ENCODE peak calls at places on chromosomes 6 and 20, in six cellular contexts. H is lower leg skin; C is AG04450; M is body of pancreas; N is AG04449; D is naive thymus-derived CD4-positive, alpha-beta T cell. U is an unnamed sample.

GRCh38 chr6:1190361-1190760 is 121.5 kb upstream of the FOXQ1 start:
- DNase-seq in H (no peak), C (peak; percentile 74), M (no peak), N (peak; percentile 70), D (no peak), U (peak; percentile 89)

GRCh38 chr6:39330057-39330456 is 7.6 kb upstream of the KCNK16 start:
- DNase-seq in H (no peak), C (no peak), M (no peak), N (no peak), D (no peak), U (no peak)

GRCh38 chr20:17555106-17555505 is 14.8 kb upstream of the DSTN start:
- DNase-seq in H (no peak), C (no peak), M (no peak), N (no peak), D (no peak), U (no peak)

GRCh38 chr6:16409531-16410441 is 171.4 kb downstream of the GMPR start:
- DNase-seq in H (peak; percentile 93), C (no peak), M (peak; percentile 51), N (no peak), D (peak; percentile 34), U (no peak)

GRCh38 chr20:22700387-22700786 is 116.0 kb upstream of the FOXA2 start:
- DNase-seq in H (no peak), C (no peak), M (peak; percentile 17), N (peak; percentile 14), D (no peak), U (no peak)

GRCh38 chr6:118876201-118876600 is 17.8 kb upstream of the ASF1A start:
- DNase-seq in H (no peak), C (no peak), M (no peak), N (no peak), D (no peak), U (no peak)

GRCh38 chr20:63415418-63416108 is 54.4 kb upstream of the CHRNA4 start:
- DNase-seq in H (no peak), C (no peak), M (no peak), N (no peak), D (no peak), U (no peak)

GRCh38 chr6:89585156-89585555 is 53.4 kb downstream of the LYRM2 start:
- DNase-seq in H (no peak), C (no peak), M (no peak), N (peak; percentile 3), D (no peak), U (no peak)

GRCh38 chr6:10190042-10190441 is 224.8 kb downstream of the TFAP2A start:
- DNase-seq in H (no peak), C (no peak), M (no peak), N (no peak), D (no peak), U (no peak)

GRCh38 chr20:4090756-4091331 is 75.5 kb upstream of the RNF24 start:
- DNase-seq in H (no peak), C (peak; percentile 61), M (no peak), N (peak; percentile 77), D (no peak), U (peak; percentile 71)

GRCh38 chr6:76441850-76442249 is 369.4 kb upstream of the IMPG1 start:
- DNase-seq in H (no peak), C (no peak), M (no peak), N (no peak), D (no peak), U (no peak)

GRCh38 chr6:33206864-33207568 is 1.3 kb upstream of the RING1 start:
- DNase-seq in H (peak; percentile 87), C (no peak), M (no peak), N (no peak), D (no peak), U (no peak)

GRCh38 chr20:49914310-49915117 is 815 bp downstream of the SPATA2 start:
- DNase-seq in H (no peak), C (no peak), M (peak; percentile 64), N (no peak), D (peak; percentile 43), U (no peak)

GRCh38 chr20:54600634-54601033 is 125.2 kb downstream of the DOK5 start:
- DNase-seq in H (no peak), C (no peak), M (no peak), N (no peak), D (no peak), U (no peak)

GRCh38 chr6:37024665-37025337 is 19.3 kb downstream of the FGD2 start:
- DNase-seq in H (no peak), C (no peak), M (peak; percentile 67), N (peak; percentile 14), D (no peak), U (no peak)

GRCh38 chr6:137637161-137637560 is 143.0 kb upstream of the OLIG3 start:
- DNase-seq in H (no peak), C (peak; percentile 85), M (peak; percentile 13), N (peak; percentile 97), D (no peak), U (peak; percentile 94)

GRCh38 chr6:113825776-113826175 is 31.4 kb upstream of the MARCKS start:
- DNase-seq in H (peak; percentile 94), C (no peak), M (peak; percentile 97), N (no peak), D (no peak), U (peak; percentile 68)

GRCh38 chr20:62142252-62143117 is 709 bp downstream of the PSMA7 start:
- DNase-seq in H (no peak), C (no peak), M (peak; percentile 36), N (no peak), D (no peak), U (no peak)

GRCh38 chr6:154382707-154383106 is 26.1 kb upstream of the IPCEF1 start:
- DNase-seq in H (no peak), C (no peak), M (no peak), N (no peak), D (no peak), U (no peak)

GRCh38 chr6:6741264-6741663 is 152.7 kb downstream of the LY86 start:
- DNase-seq in H (no peak), C (no peak), M (no peak), N (no peak), D (no peak), U (no peak)

GRCh38 chr6:45654673-45655072 is 276.9 kb upstream of the SUPT3H start:
- DNase-seq in H (peak; percentile 72), C (no peak), M (no peak), N (no peak), D (no peak), U (no peak)

GRCh38 chr6:74757788-74758187 is 448.1 kb downstream of the COL12A1 start:
- DNase-seq in H (no peak), C (no peak), M (no peak), N (no peak), D (no peak), U (no peak)

GRCh38 chr6:74753883-74754600 is 451.8 kb downstream of the COL12A1 start:
- DNase-seq in H (no peak), C (no peak), M (no peak), N (no peak), D (no peak), U (no peak)

GRCh38 chr6:74756903-74757302 is 448.9 kb downstream of the COL12A1 start:
- DNase-seq in H (no peak), C (no peak), M (no peak), N (no peak), D (no peak), U (no peak)

GRCh38 chr6:74755748-74756147 is 450.1 kb downstream of the COL12A1 start:
- DNase-seq in H (no peak), C (no peak), M (peak; percentile 12), N (no peak), D (no peak), U (no peak)

GRCh38 chr6:74755196-74755595 is 450.7 kb downstream of the COL12A1 start:
- DNase-seq in H (no peak), C (no peak), M (peak; percentile 7), N (no peak), D (no peak), U (no peak)
- H3K4me3 ChIP-seq in H (no peak overlapping the region), C (no peak overlapping the region), M (no peak overlapping the region), N (no peak overlapping the region), D (no peak overlapping the region), U (no peak overlapping the region)

GRCh38 chr6:157534991-157535353 is 154.0 kb downstream of the ZDHHC14 start:
- DNase-seq in H (peak; percentile 78), C (no peak), M (no peak), N (no peak), D (no peak), U (no peak)
- H3K4me3 ChIP-seq in H (no peak overlapping the region), C (no peak overlapping the region), M (no peak overlapping the region), N (no peak overlapping the region), D (no peak overlapping the region), U (no peak overlapping the region)

DNA sequence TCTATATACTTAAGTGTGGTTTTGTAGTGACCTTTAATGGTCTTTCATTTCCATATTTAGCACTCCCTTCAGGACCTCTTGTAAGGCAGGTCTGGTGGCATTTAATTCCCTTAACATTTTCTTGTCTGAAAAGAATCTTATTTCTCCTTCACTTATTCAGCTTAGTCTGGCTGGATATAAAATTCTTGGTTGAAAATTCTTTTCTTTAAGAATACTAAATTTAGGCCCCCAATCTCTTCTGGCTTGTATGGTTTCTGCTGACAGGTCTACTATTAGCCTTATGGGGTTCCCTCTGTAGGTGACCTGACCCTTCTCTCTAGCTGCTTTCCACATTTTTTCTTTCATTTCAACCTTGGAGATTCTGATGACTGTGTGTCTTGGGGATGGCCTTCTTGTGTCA is 236.9 kb downstream of the THBS2 start:
- DNase-seq in H (no peak), C (no peak), M (no peak), N (no peak), D (no peak), U (no peak)
- H3K4me3 ChIP-seq in H (no peak overlapping the region), C (no peak overlapping the region), M (no peak overlapping the region), N (no peak overlapping the region), D (no peak overlapping the region), U (no peak overlapping the region)

GRCh38 chr6:43267619-43268347 is 24.5 kb downstream of the TTBK1 start:
- DNase-seq in H (no peak), C (no peak), M (peak; percentile 62), N (no peak), D (no peak), U (no peak)

GRCh38 chr6:43268782-43269272 is 25.5 kb downstream of the TTBK1 start:
- DNase-seq in H (no peak), C (no peak), M (no peak), N (no peak), D (no peak), U (no peak)

GRCh38 chr6:43268348-43268685 is 25.0 kb downstream of the TTBK1 start:
- DNase-seq in H (no peak), C (no peak), M (peak; percentile 32), N (no peak), D (no peak), U (no peak)

GRCh38 chr6:43271103-43271815 is 26.8 kb upstream of the SLC22A7 start:
- DNase-seq in H (no peak), C (no peak), M (no peak), N (no peak), D (no peak), U (no peak)

DNA sequence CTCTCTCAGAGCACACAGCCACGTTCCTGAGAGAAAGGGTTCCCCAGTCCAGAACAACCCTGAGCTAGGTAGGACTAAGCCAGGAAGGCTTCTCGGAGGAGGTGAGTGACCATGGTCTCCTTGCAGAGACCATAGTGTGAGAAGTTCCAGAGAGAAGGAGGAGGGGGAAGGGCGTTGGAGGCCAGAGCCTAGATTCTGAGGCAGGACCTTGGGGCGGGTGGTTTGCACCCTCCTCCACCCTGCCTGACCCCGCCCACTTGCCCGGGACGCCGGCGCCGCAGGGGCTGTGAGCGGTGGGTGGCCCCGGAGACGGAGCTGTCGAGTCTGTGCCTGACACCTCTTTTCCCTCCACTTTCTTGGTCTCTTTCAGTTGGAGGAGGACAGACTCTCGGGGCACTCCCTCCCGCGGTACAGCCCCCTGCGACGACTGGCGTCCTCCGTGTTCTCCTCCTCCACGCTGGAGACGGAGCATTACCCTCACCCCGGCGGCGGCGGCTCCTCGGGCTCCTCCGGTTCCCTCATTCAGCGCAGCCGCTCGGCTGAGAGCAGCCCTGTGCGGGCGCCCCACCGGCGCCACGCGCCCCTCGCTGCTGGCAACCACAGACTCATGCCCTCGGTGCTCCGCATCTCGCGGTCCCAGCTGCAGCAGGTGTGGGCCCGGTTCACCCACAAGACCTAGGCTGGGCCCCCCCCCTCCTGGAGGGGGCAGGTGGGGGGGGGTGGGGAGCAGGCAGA is 26.2 kb downstream of the TTBK1 start:
- DNase-seq in H (no peak), C (no peak), M (peak; percentile 67), N (no peak), D (peak; percentile 48), U (no peak)
- H3K4me3 ChIP-seq in H (no peak overlapping the region), C (peak overlapping the region; percentile 44), M (no peak overlapping the region), N (peak overlapping the region; percentile 38), D (peak overlapping the region; percentile 50), U (peak overlapping the region; percentile 30)